ENCODE peak calls at places on chromosomes 3 and 15, in five cellular contexts. N is transverse colon, E is IMR-90, L is HepG2, J is spleen. B is an unnamed sample.

GRCh38 chr3:131370935-131371698 is 10.5 kb upstream of the NUDT16 start:
- DNase-seq in E (no peak), N (no peak), L (no peak), J (no peak), B (no peak)

GRCh38 chr15:37921527-37922385 is 12.7 kb upstream of the TMCO5A start:
- DNase-seq in L (no peak), E (peak), J (no peak), N (no peak), B (no peak)

GRCh38 chr3:54897028-54897711 is 30.7 kb downstream of the LRTM1 start:
- DNase-seq in N (no peak), L (no peak), E (peak), J (no peak), B (no peak)

GRCh38 chr3:46542801-46543201 is 23.3 kb downstream of the LRRC2 start:
- DNase-seq in E (no peak), N (no peak), J (no peak), L (no peak), B (no peak)

GRCh38 chr15:82986442-82986780 is 401 bp downstream of the RAMAC start:
- DNase-seq in L (no peak), N (no peak), E (peak), J (no peak), B (no peak)

GRCh38 chr3:193870376-193871092 is 265.4 kb upstream of the HES1 start:
- DNase-seq in J (no peak), N (no peak), L (no peak), E (peak), B (no peak)

GRCh38 chr3:104907507-104907906 is 459.2 kb upstream of the ALCAM start:
- DNase-seq in E (peak), L (no peak), N (no peak), J (no peak), B (no peak)

GRCh38 chr3:78913711-78914110 is 854.1 kb downstream of the ROBO1 start:
- DNase-seq in N (no peak), E (no peak), J (no peak), L (no peak), B (no peak)

GRCh38 chr3:157045238-157045860 is 114.6 kb downstream of the CCNL1 start:
- DNase-seq in L (no peak), J (no peak), E (no peak), N (no peak), B (peak)

GRCh38 chr3:162586591-162586990 is 1090.0 kb downstream of the OTOL1 start:
- DNase-seq in L (no peak), E (peak), N (no peak), J (no peak), B (no peak)

GRCh38 chr15:41971893-41972340 is 440 bp downstream of the EHD4 start:
- DNase-seq in J (no peak), N (no peak), L (peak), E (no peak), B (no peak)

GRCh38 chr3:39407773-39408492 is 1.4 kb downstream of the RPSA start:
- DNase-seq in E (peak), J (no peak), L (no peak), N (no peak), B (no peak)

GRCh38 chr15:89686522-89686921 is 4.0 kb downstream of the PEX11A start:
- DNase-seq in N (no peak), L (no peak), J (no peak), E (no peak), B (no peak)

GRCh38 chr15:89695198-89695597 is 4.6 kb downstream of the WDR93 start:
- DNase-seq in J (no peak), E (no peak), N (no peak), L (no peak), B (no peak)

GRCh38 chr15:89693696-89694095 is 3.1 kb downstream of the WDR93 start:
- DNase-seq in J (no peak), N (no peak), E (no peak), L (no peak), B (no peak)

GRCh38 chr15:89685995-89686394 is 4.6 kb downstream of the PEX11A start:
- DNase-seq in E (no peak), L (no peak), J (no peak), N (no peak), B (no peak)

GRCh38 chr15:89690276-89691218 is at the start of the genes PEX11A and WDR93:
- DNase-seq in J (peak), L (peak), N (peak), E (peak), B (peak)
- TF ChIP-seq POLR2A in J (no peak), L (peak), N (peak), E (no peak), B (peak)

DNA sequence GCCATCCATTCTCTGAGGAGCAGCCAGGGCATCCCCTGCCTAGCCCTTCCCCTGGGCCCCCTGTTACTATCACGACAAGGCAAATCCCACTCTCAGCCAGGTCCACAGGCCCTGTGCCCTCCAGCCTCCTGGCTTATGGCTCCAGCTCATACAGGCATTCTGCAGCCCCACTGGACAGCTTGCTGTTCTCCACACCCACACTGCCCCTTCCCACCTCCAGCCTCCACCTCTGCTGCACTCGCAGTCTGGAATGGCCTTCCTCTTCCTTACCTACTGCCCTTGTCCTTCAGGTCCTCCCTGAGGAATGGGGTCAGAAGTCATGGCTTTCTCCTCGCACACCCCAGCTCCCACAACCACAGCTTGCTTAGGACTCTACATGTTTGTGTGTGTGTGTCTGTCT is 40.4 kb downstream of the CCDC33 start:
- DNase-seq in J (no peak), E (no peak), L (no peak), N (no peak), B (no peak)
- H3K27ac ChIP-seq in J (no peak), E (no peak), L (no peak), N (no peak), B (no peak)

GRCh38 chr3:52529376-52530333 is 4.0 kb downstream of the NT5DC2 start:
- DNase-seq in L (no peak), E (peak), J (no peak), N (peak), B (peak)
- TF ChIP-seq POLR2A in L (no peak), E (no peak), J (no peak), N (no peak), B (no peak)

DNA sequence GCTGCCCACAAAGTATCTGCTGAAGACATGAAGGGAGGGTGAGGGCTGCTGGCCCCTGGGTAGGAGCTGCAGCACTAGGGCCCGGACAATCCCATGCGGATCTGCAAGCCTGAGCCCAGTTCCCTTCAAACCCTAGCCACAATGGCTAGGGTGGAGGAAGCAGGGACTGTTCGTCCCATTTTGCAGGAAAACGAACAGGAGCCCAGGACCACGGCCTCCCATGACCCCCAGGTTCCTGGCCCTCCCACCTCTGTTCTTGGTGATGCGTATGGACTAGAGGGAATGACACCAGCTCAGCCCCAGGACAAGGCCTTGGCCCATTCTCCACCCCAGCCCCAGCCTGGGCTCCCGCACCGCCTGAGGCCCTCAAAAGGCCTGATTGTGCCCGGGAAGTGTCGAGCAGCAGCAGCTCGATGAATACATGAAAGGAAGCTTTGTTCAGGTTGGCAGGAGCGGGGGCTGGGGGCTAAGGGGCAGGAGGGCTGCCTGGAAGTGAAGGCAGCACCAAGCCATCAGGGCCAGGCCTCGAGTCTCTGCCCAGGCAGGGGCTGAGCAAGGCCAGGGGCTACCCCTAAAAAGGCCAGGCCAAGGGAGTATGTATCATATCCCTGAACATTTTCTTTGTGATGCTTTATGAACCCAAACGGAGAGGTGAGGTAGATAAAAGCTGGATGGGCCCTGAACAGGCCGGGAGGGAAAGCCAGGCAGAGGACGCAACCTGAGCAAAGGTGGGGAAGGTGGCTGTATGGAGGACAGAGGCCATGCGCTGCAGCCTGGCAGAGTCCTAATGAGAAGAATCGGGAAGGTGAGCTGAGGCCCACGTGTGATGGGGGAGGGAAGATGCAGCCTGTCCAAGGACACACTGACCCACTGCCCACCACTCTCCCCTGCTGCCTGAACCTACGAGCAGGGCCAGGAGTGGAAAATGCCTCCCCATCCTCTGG is 12.2 kb downstream of the SEMA7A start:
- DNase-seq in J (peak), L (peak), N (no peak), E (no peak), B (no peak)
- H3K27ac ChIP-seq in J (peak), L (peak), N (no peak), E (no peak), B (peak)